ENCODE peak calls at places on chromosomes 5 and 9, in five cellular contexts. R, S, A, E and Y are unnamed samples.

GRCh38 chr9:134887686-134888602 is 7.3 kb downstream of the FCN2 start:
- DNase-seq in R (no peak), A (no peak), E (peak; percentile 10), S (no peak), Y (no peak)

GRCh38 chr5:64210866-64211265 is 45.2 kb downstream of the RNF180 start:
- DNase-seq in S (peak; percentile 83), E (no peak), A (no peak), R (no peak), Y (no peak)

GRCh38 chr5:111347021-111347420 is 122.8 kb downstream of the CAMK4 start:
- DNase-seq in A (no peak), S (no peak), R (no peak), E (no peak), Y (no peak)

GRCh38 chr5:82163459-82164108 is 114.6 kb downstream of the RPS23 start:
- DNase-seq in A (no peak), S (peak; percentile 36), E (no peak), R (no peak), Y (no peak)

GRCh38 chr9:87557996-87558395 is 60.3 kb downstream of the DAPK1 start:
- DNase-seq in A (no peak), S (no peak), R (no peak), E (no peak), Y (no peak)

GRCh38 chr5:14449052-14449661 is 132.4 kb upstream of the OTULINL start:
- DNase-seq in R (no peak), A (peak; percentile 74), S (peak; percentile 93), E (no peak), Y (no peak)

GRCh38 chr9:123120131-123120530 is 86.7 kb downstream of the GPR21 start:
- DNase-seq in A (no peak), E (no peak), S (no peak), R (no peak), Y (no peak)

GRCh38 chr5:157961176-157961575 is 102.2 kb upstream of the CLINT1 start:
- DNase-seq in R (no peak), S (no peak), E (no peak), A (no peak), Y (no peak)

GRCh38 chr5:103487253-103487652 is 75.3 kb downstream of the NUDT12 start:
- DNase-seq in A (no peak), R (no peak), E (no peak), S (no peak), Y (no peak)

GRCh38 chr5:148937239-148937638 is 110.8 kb downstream of the ADRB2 start:
- DNase-seq in E (no peak), S (no peak), A (no peak), R (no peak), Y (no peak)

GRCh38 chr5:58116346-58116745 is 343.5 kb downstream of the PLK2 start:
- DNase-seq in E (no peak), A (no peak), R (peak; percentile 6), S (peak; percentile 68), Y (no peak)

GRCh38 chr5:1400211-1400855 is 44.9 kb downstream of the SLC6A3 start:
- DNase-seq in E (no peak), S (no peak), A (no peak), R (no peak), Y (no peak)

DNA sequence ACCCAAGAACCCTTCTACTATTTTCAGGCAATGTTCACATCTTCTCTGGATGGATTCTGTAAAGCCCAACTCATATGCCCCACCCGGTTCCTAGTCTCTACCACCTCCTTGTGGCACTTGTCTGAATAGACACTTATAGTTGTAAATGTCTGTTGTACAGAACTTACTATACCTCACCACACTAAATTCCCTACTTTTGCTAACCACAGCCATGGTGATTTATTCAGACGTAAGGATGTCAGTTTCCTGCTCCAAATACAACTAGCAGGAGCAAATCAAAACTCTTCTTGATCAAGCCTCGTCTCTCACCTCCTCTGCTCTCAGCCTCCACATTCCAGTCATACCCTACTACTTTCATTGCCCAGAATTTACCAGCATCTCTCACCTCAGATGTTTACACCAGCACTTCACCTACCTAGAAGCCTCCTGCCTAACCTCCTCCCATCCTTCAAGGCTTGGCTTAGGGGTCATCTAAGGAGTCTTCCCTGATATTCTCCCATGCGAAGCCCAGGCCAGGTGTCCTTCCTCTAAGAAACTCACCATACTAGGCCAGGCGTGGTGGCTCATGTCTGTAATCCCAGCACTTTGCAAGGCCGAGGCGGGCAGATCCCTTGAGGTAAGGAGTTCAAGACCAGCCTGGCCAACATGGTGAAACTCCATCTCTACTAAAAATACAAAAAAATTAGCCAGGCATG is 75.5 kb downstream of the MAPKAP1 start:
- DNase-seq in R (peak; percentile 12), S (peak; percentile 73), A (no peak), E (no peak), Y (peak; percentile 66)
- TF ChIP-seq POLR2A in R (no peak), S (no peak), A (no peak), E (no peak), Y (no peak)

GRCh38 chr5:172640822-172641358 is at the start of gene NEURL1B:
- DNase-seq in A (peak; percentile 52), E (no peak), S (peak; percentile 33), R (peak; percentile 78), Y (peak; percentile 62)
- TF ChIP-seq POLR2A in A (peak; percentile 63), E (peak; percentile 71), S (no peak), R (peak; percentile 60), Y (peak; percentile 81)

GRCh38 chr5:173781826-173782670 is 106.1 kb upstream of the CPEB4 start:
- DNase-seq in S (peak; percentile 94), E (peak; percentile 79), R (peak; percentile 36), A (peak; percentile 90), Y (peak; percentile 90)
- TF ChIP-seq POLR2A in S (peak; percentile 42), E (no peak), R (no peak), A (peak; percentile 40), Y (peak; percentile 72)

GRCh38 chr5:32172908-32173393 is 1.2 kb downstream of the GOLPH3 start:
- DNase-seq in E (no peak), R (no peak), S (peak; percentile 67), A (no peak), Y (peak; percentile 69)

GRCh38 chr5:32168460-32169033 is 5.6 kb downstream of the GOLPH3 start:
- DNase-seq in E (no peak), A (no peak), S (no peak), R (no peak), Y (no peak)

GRCh38 chr5:32173394-32174010 is 617 bp downstream of the GOLPH3 start:
- DNase-seq in S (no peak), E (peak; percentile 45), R (peak; percentile 43), A (peak; percentile 59), Y (peak; percentile 84)

GRCh38 chr5:32170303-32171170 is 3.6 kb downstream of the GOLPH3 start:
- DNase-seq in S (peak; percentile 41), E (no peak), R (no peak), A (no peak), Y (no peak)

GRCh38 chr5:32174011-32174866 is at the start of gene GOLPH3:
- DNase-seq in E (peak; percentile 96), R (peak; percentile 92), S (peak; percentile 82), A (peak; percentile 87), Y (peak; percentile 95)
- TF ChIP-seq POLR2A in E (peak; percentile 91), R (peak; percentile 88), S (peak; percentile 97), A (peak; percentile 91), Y (peak; percentile 97)

GRCh38 chr5:54517512-54518145 is at the start of gene SNX18:
- DNase-seq in E (peak; percentile 84), R (peak; percentile 88), S (peak; percentile 89), A (peak; percentile 88), Y (peak; percentile 96)
- TF ChIP-seq POLR2A in E (peak; percentile 15), R (peak; percentile 63), S (peak; percentile 92), A (peak; percentile 83), Y (peak; percentile 24)

DNA sequence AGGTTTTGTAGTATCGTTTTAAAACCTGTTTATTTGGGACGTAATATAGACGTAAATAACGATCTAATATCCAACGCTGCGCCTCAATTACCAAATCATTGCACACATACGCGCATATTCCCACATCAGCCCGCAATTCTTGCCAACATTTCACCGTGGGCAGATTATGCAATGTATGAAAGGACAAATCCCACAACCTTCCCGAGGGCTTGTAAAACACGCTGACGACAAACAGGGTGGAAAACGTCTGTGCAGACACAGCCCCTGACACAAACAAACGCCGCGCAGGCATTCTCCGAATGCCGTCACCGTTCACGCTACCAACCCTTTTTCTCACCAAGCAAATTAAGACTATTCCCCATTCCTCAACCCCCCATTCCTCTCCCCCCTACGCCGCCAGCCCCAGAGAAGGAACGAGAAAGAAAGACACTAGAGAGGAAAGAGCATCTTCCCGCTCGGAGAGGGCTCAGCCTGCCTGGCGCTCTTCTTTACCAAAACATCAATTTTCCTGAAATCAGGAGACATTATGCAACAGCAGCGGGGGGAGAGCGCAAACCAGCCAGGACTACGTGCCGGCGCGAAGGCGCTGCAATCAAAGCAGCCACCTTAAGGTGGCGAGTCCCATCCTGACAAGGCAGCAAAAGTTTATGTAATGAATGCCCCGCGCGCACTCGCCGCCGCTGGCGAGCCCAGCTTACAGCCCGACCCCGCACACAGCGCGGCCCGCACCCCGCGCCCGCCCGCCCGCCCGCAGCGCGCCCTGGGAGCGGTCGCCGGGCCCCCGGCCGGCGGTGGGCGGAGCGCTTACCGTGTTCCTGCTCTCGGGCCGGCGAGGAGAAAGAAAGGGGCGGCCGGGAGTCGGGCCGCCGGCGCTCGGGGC is 560 bp downstream of the NFIL3 start:
- DNase-seq in E (peak; percentile 49), R (peak; percentile 79), S (peak; percentile 73), A (peak; percentile 81), Y (peak; percentile 68)
- TF ChIP-seq POLR2A in E (peak; percentile 41), R (peak; percentile 52), S (no peak), A (peak; percentile 66), Y (peak; percentile 14)

GRCh38 chr9:129140397-129141065 is 29.3 kb downstream of the PTPA start:
- DNase-seq in A (peak; percentile 46), S (peak; percentile 16), E (peak; percentile 21), R (peak; percentile 53), Y (peak; percentile 45)
- TF ChIP-seq POLR2A in A (no peak), S (peak; percentile 15), E (no peak), R (no peak), Y (no peak)

GRCh38 chr9:132877818-132878694 is at the start of gene AK8:
- DNase-seq in A (peak; percentile 33), E (peak; percentile 57), S (peak; percentile 67), R (peak; percentile 40), Y (peak; percentile 93)
- TF ChIP-seq POLR2A in A (no peak), E (peak; percentile 17), S (no peak), R (no peak), Y (peak; percentile 43)

GRCh38 chr9:35059438-35059837 is 13.0 kb downstream of the VCP start:
- DNase-seq in S (no peak), R (no peak), E (no peak), A (no peak), Y (no peak)
- TF ChIP-seq POLR2A in S (no peak), R (no peak), E (no peak), A (no peak), Y (no peak)

GRCh38 chr9:93128715-93129224 is 5.3 kb downstream of the NINJ1 start:
- DNase-seq in R (no peak), S (no peak), A (no peak), E (no peak), Y (no peak)
- TF ChIP-seq POLR2A in R (no peak), S (no peak), A (no peak), E (no peak), Y (no peak)